ENCODE peak calls at places on chromosomes 11 and 22, in six cellular contexts. C is foreskin fibroblast, N is HepG2, V is IMR-90, D is nephron progenitor cell, B is activated B cell treated with CpG ODN at 0.5 μM for 24 hours. L is an unnamed sample.

GRCh38 chr11:122843281-122844150 is 5.2 kb downstream of the CRTAM start:
- DNase-seq in C (no peak), N (peak; percentile 81), V (no peak), D (no peak), B (no peak), L (no peak)

GRCh38 chr11:27470166-27470565 is 2.4 kb downstream of the LGR4 start:
- DNase-seq in C (no peak), N (no peak), V (no peak), D (no peak), B (no peak), L (no peak)

GRCh38 chr11:33893711-33894401 is 2.0 kb upstream of the LMO2 start:
- DNase-seq in C (no peak), N (no peak), V (no peak), D (no peak), B (peak; percentile 45), L (peak; percentile 59)

GRCh38 chr11:110972640-110973039 is 260.4 kb upstream of the ARHGAP20 start:
- DNase-seq in C (peak; percentile 92), N (no peak), V (peak; percentile 94), D (no peak), B (no peak), L (peak; percentile 78)

GRCh38 chr11:45178890-45179663 is 32.6 kb downstream of the PRDM11 start:
- DNase-seq in C (peak; percentile 29), N (no peak), V (peak; percentile 71), D (no peak), B (no peak), L (no peak)

GRCh38 chr22:17576475-17576874 is 13.2 kb downstream of the SLC25A18 start:
- DNase-seq in C (peak; percentile 92), N (no peak), V (peak; percentile 65), D (no peak), B (no peak), L (no peak)

GRCh38 chr11:88103337-88104206 is 71.7 kb downstream of the RAB38 start:
- DNase-seq in C (peak; percentile 36), N (peak; percentile 52), V (peak; percentile 58), D (peak; percentile 35), B (no peak), L (no peak)

GRCh38 chr11:9568854-9569587 is 4.4 kb upstream of the WEE1 start:
- DNase-seq in C (peak; percentile 94), N (peak; percentile 97), V (peak; percentile 89), D (no peak), B (no peak), L (no peak)

GRCh38 chr22:23218867-23219251 is 38.5 kb downstream of the BCR start:
- DNase-seq in C (peak; percentile 67), N (peak; percentile 59), V (peak; percentile 62), D (peak; percentile 78), B (no peak), L (no peak)

GRCh38 chr11:120324932-120325810 is at the start of gene TLCD5:
- DNase-seq in C (peak; percentile 86), N (peak; percentile 53), V (peak; percentile 68), D (peak; percentile 84), B (peak; percentile 25), L (no peak)

GRCh38 chr22:17665884-17666283 is 27.3 kb downstream of the BCL2L13 start:
- DNase-seq in C (peak; percentile 19), N (no peak), V (peak; percentile 25), D (no peak), B (no peak), L (no peak)

GRCh38 chr11:86696004-86696403 is 23.6 kb upstream of the ME3 start:
- DNase-seq in C (peak; percentile 94), N (peak; percentile 11), V (peak; percentile 92), D (no peak), B (no peak), L (no peak)

GRCh38 chr22:29208879-29209623 is 3.4 kb downstream of the EMID1 start:
- DNase-seq in C (no peak), N (no peak), V (no peak), D (peak; percentile 47), B (peak; percentile 34), L (peak; percentile 44)

GRCh38 chr11:40602866-40603578 is 856.4 kb downstream of the LRRC4C start:
- DNase-seq in C (no peak), N (no peak), V (no peak), D (no peak), B (no peak), L (no peak)

GRCh38 chr11:109726061-109726460 is 304.1 kb downstream of the C11orf87 start:
- DNase-seq in C (no peak), N (no peak), V (no peak), D (no peak), B (no peak), L (no peak)

GRCh38 chr22:17969732-17970131 is 54.6 kb downstream of the MICAL3 start:
- DNase-seq in C (peak; percentile 94), N (no peak), V (peak; percentile 99), D (no peak), B (no peak), L (no peak)

GRCh38 chr11:18011633-18012313 is 1.1 kb downstream of the SERGEF start:
- DNase-seq in C (no peak), N (peak; percentile 21), V (no peak), D (no peak), B (no peak), L (no peak)

GRCh38 chr11:76694664-76695063 is 24.1 kb upstream of the LRRC32 start:
- DNase-seq in C (peak; percentile 90), N (no peak), V (peak; percentile 90), D (no peak), B (no peak), L (no peak)

GRCh38 chr11:122732342-122733300 is 77.1 kb downstream of the UBASH3B start:
- DNase-seq in C (no peak), N (peak; percentile 43), V (no peak), D (no peak), B (no peak), L (no peak)

GRCh38 chr11:128610765-128611617 is 23.6 kb upstream of the ETS1 start:
- DNase-seq in C (no peak), N (no peak), V (no peak), D (no peak), B (peak; percentile 79), L (no peak)

GRCh38 chr11:75035911-75036536 is 47.3 kb downstream of the NEU3 start:
- DNase-seq in C (peak; percentile 57), N (no peak), V (no peak), D (no peak), B (no peak), L (no peak)

GRCh38 chr11:117197516-117198456 is 1.4 kb upstream of the TAGLN start:
- DNase-seq in C (no peak), N (no peak), V (peak; percentile 32), D (peak; percentile 65), B (no peak), L (peak; percentile 28)

GRCh38 chr22:44331881-44332714 is 19.3 kb upstream of the SHISAL1 start:
- DNase-seq in C (peak; percentile 57), N (no peak), V (peak; percentile 33), D (peak; percentile 70), B (no peak), L (no peak)

GRCh38 chr22:45064313-45065268 is 54.8 kb upstream of the PHF21B start:
- DNase-seq in C (peak; percentile 85), N (no peak), V (peak; percentile 87), D (no peak), B (no peak), L (no peak)

GRCh38 chr11:75241036-75241905 is 697 bp downstream of the TPBGL start:
- DNase-seq in C (peak; percentile 96), N (peak; percentile 57), V (peak; percentile 80), D (peak; percentile 95), B (peak; percentile 86), L (peak; percentile 74)

GRCh38 chr22:46432164-46433068 is 96.9 kb downstream of the TRMU start:
- DNase-seq in C (no peak), N (no peak), V (no peak), D (no peak), B (peak; percentile 34), L (no peak)

GRCh38 chr11:117715801-117716200 is 81.2 kb downstream of the DSCAML1 start:
- DNase-seq in C (no peak), N (no peak), V (no peak), D (no peak), B (no peak), L (no peak)

GRCh38 chr11:66906077-66906929 is 49.4 kb downstream of the LRFN4 start:
- DNase-seq in C (peak; percentile 76), N (peak; percentile 81), V (peak; percentile 49), D (no peak), B (no peak), L (no peak)

GRCh38 chr11:107741044-107741823 is 29.4 kb upstream of the SLN start:
- DNase-seq in C (peak; percentile 55), N (peak; percentile 21), V (peak; percentile 44), D (no peak), B (no peak), L (no peak)
- TF ChIP-seq CTCF in C (peak; percentile 46), N (peak; percentile 69), V (peak; percentile 59), D (peak; percentile 49), B (no peak), L (peak; percentile 73)

GRCh38 chr11:26076591-26076990 is 255.3 kb upstream of the ANO3 start:
- DNase-seq in C (no peak), N (no peak), V (no peak), D (no peak), B (no peak), L (no peak)

GRCh38 chr11:26079966-26080365 is 252.0 kb upstream of the ANO3 start:
- DNase-seq in C (peak; percentile 22), N (no peak), V (no peak), D (peak; percentile 5), B (no peak), L (no peak)

GRCh38 chr11:26072612-26073011 is 259.3 kb upstream of the ANO3 start:
- DNase-seq in C (no peak), N (no peak), V (no peak), D (no peak), B (no peak), L (no peak)

GRCh38 chr11:26073646-26074045 is 258.3 kb upstream of the ANO3 start:
- DNase-seq in C (no peak), N (no peak), V (no peak), D (no peak), B (no peak), L (no peak)

DNA sequence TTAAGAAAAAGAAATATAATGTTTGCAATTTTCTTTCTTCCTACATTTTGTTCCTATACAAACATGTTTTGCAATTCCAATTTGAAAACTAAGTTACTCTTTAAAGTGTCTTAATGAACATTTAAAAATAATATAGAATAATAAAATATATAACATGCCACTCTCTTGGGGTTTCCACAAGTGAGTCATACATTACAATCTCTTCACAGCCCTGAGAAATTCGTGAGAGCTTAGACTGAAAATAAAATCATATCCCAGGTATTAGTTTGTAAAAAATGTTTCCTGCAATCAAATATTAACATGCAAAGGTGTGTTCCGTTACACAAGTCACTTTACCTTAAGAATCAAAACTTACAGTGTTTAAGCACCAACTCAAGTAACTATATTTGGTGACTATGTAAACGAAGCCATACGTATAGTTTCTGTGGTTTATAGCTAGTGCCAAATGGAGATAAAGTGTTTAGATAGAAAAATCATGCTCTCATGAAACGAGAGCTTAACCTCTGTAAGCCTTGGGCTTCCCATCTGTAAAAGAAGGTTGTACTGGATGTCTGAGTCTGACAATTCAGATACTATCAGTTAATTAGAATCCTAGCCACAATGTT is 253.6 kb upstream of the ANO3 start:
- DNase-seq in C (peak; percentile 38), N (no peak), V (peak; percentile 34), D (no peak), B (no peak), L (no peak)
- TF ChIP-seq CTCF in C (no peak), N (no peak), V (no peak), D (no peak), B (no peak), L (no peak)

GRCh38 chr11:57457643-57458023 is 2.7 kb upstream of the RTN4RL2 start:
- DNase-seq in C (no peak), N (no peak), V (no peak), D (no peak), B (no peak), L (no peak)
- TF ChIP-seq CTCF in C (no peak), N (no peak), V (no peak), D (peak; percentile 31), B (no peak), L (peak; percentile 58)

GRCh38 chr22:32653823-32654222 is 147.7 kb upstream of the TIMP3 start:
- DNase-seq in C (no peak), N (peak; percentile 21), V (no peak), D (no peak), B (no peak), L (no peak)
- TF ChIP-seq CTCF in C (no peak), N (no peak), V (no peak), D (no peak), B (no peak), L (no peak)

L was measured in CD14-positive monocyte.